ENCODE peak calls at places on chromosomes 16 and 17, in six cellular contexts. D is NCI-H1436, G is substantia nigra, V is amniotic stem cell, T is AG04450, Z is memory B cell. F is an unnamed sample.
A peak's percentile ranks its signal among the peaks of the same experiment; 100 is the strongest.

GRCh38 chr17:327971-328370 is 24.6 kb downstream of the RPH3AL start:
- DNase-seq in G (no peak), D (no peak), Z (no peak), T (no peak), V (no peak), F (no peak)

GRCh38 chr17:65774787-65775186 is 213.3 kb upstream of the AXIN2 start:
- DNase-seq in D (no peak), V (no peak), T (no peak), Z (no peak), G (no peak), F (no peak)

GRCh38 chr16:30722443-30722842 is 23.5 kb downstream of the SRCAP start:
- DNase-seq in G (no peak), T (no peak), Z (no peak), D (no peak), V (no peak), F (no peak)

GRCh38 chr17:7440823-7441174 is 1.5 kb downstream of the FGF11 start:
- DNase-seq in T (no peak), D (no peak), G (no peak), V (no peak), Z (no peak), F (no peak)

GRCh38 chr16:89951509-89951908 is 3.0 kb downstream of the DEF8 start:
- DNase-seq in D (no peak), V (no peak), G (no peak), Z (no peak), T (no peak), F (no peak)

GRCh38 chr16:5633845-5634440 is 536.3 kb upstream of the EEF2KMT start:
- DNase-seq in G (no peak), V (no peak), Z (no peak), T (no peak), D (peak; percentile 24), F (no peak)

GRCh38 chr17:12180644-12181261 is 160.1 kb downstream of the MAP2K4 start:
- DNase-seq in G (no peak), D (peak; percentile 33), Z (no peak), T (peak; percentile 53), V (peak; percentile 23), F (peak; percentile 51)

GRCh38 chr17:28470266-28471126 is 2.9 kb upstream of the SLC13A2 start:
- DNase-seq in D (no peak), Z (no peak), V (no peak), G (no peak), T (no peak), F (no peak)

GRCh38 chr16:71937868-71938510 is 42.7 kb downstream of the IST1 start:
- DNase-seq in G (no peak), V (no peak), D (no peak), T (no peak), Z (no peak), F (no peak)

GRCh38 chr16:12837756-12838155 is 34.1 kb upstream of the CPPED1 start:
- DNase-seq in T (no peak), G (no peak), D (no peak), Z (no peak), V (no peak), F (no peak)